ENCODE peak calls at places on chromosomes 5 and 9, in four cellular contexts. Y is T-helper 1 cell, M is aorta, X is heart right ventricle. A is an unnamed sample.

GRCh38 chr5:73591102-73591695 is 25.7 kb downstream of the UTP15 start:
- DNase-seq in Y (peak), M (no peak), X (peak), A (peak)

GRCh38 chr5:55857247-55857640 is 6.1 kb downstream of the IL31RA start:
- DNase-seq in Y (no peak), M (no peak), X (no peak), A (no peak)

GRCh38 chr5:151383011-151383410 is 35.7 kb upstream of the SLC36A2 start:
- DNase-seq in Y (no peak), M (no peak), X (no peak), A (no peak)

GRCh38 chr5:177444106-177445051 is 2.2 kb upstream of the PRR7 start:
- DNase-seq in Y (no peak), M (peak), X (no peak), A (no peak)

GRCh38 chr5:4725594-4725993 is 414.5 kb upstream of the ADAMTS16 start:
- DNase-seq in Y (no peak), M (no peak), X (no peak), A (no peak)

GRCh38 chr9:35079041-35079425 is 709 bp downstream of the FANCG start:
- DNase-seq in Y (no peak), M (no peak), X (no peak), A (no peak)

GRCh38 chr9:114261026-114261425 is 61.9 kb upstream of the ORM1 start:
- DNase-seq in Y (no peak), M (no peak), X (no peak), A (no peak)

GRCh38 chr5:33892419-33893151 is 795 bp upstream of the ADAMTS12 start:
- DNase-seq in Y (no peak), M (peak), X (peak), A (no peak)

GRCh38 chr5:88883566-88884434 is 816 bp upstream of the MEF2C start:
- DNase-seq in Y (no peak), M (peak), X (peak), A (no peak)

GRCh38 chr5:141868541-141868940 is 9.7 kb downstream of the PCDH1 start:
- DNase-seq in Y (no peak), M (peak), X (no peak), A (no peak)

GRCh38 chr9:29044959-29045358 is 1471.7 kb upstream of the C9orf72 start:
- DNase-seq in Y (no peak), M (no peak), X (no peak), A (no peak)

GRCh38 chr9:128705051-128705965 is 3.0 kb downstream of the PKN3 start:
- DNase-seq in Y (no peak), M (peak), X (no peak), A (no peak)

GRCh38 chr5:74392698-74393431 is 247.7 kb downstream of the ENC1 start:
- DNase-seq in Y (no peak), M (no peak), X (no peak), A (no peak)

GRCh38 chr9:115591584-115591984 is 473.6 kb upstream of the TNC start:
- DNase-seq in Y (no peak), M (no peak), X (peak), A (no peak)

GRCh38 chr5:116063950-116064349 is 20.9 kb upstream of the COMMD10 start:
- DNase-seq in Y (no peak), M (no peak), X (no peak), A (no peak)

GRCh38 chr5:137372386-137373160 is 126.6 kb downstream of the SPOCK1 start:
- DNase-seq in Y (no peak), M (no peak), X (no peak), A (no peak)

GRCh38 chr5:11997942-11998341 is 93.7 kb upstream of the CTNND2 start:
- DNase-seq in Y (no peak), M (no peak), X (no peak), A (no peak)

GRCh38 chr5:93578813-93579560 is 2.0 kb downstream of the NR2F1-AS1 start:
- DNase-seq in Y (no peak), M (peak), X (peak), A (no peak)